ENCODE peak calls at places on chromosome 11, in seven cellular contexts. P is amniotic epithelial cell; N is stimulated activated CD4-positive, alpha-beta T cell treated with anti-CD3 and anti-CD28 coated beads, Interleukin-1b, Interleukin-23, amount 100 ng/mL, for 48 hours; K is germinal center; H is uterus; T is mesothelial cell of epicardium; U is aorta. Z is an unnamed sample.

GRCh38 chr11:75355051-75355450 is 3.6 kb upstream of the ARRB1 start:
- DNase-seq in H (no peak), N (no peak), U (peak; percentile 21), K (no peak), P (no peak), T (no peak), Z (no peak)

GRCh38 chr11:93279911-93280347 is 50.6 kb upstream of the DEUP1 start:
- DNase-seq in U (no peak), T (no peak), K (no peak), P (no peak), H (no peak), N (no peak), Z (peak; percentile 10)

GRCh38 chr11:4191031-4191571 is 96.5 kb downstream of the RRM1 start:
- DNase-seq in H (no peak), U (peak; percentile 79), T (no peak), K (no peak), P (no peak), N (no peak), Z (no peak)

GRCh38 chr11:5280582-5281102 is 10.9 kb upstream of the HBE1 start:
- DNase-seq in P (peak; percentile 98), U (peak; percentile 80), H (peak; percentile 37), K (peak; percentile 5), N (peak; percentile 42), T (no peak), Z (peak; percentile 44)

GRCh38 chr11:66851698-66852465 is 5.0 kb upstream of the LRFN4 start:
- DNase-seq in P (no peak), U (peak; percentile 44), K (peak; percentile 50), T (no peak), H (no peak), N (peak; percentile 43), Z (peak; percentile 68)

GRCh38 chr11:118971646-118972045 is at the start of gene FOXR1:
- DNase-seq in K (no peak), P (no peak), H (no peak), T (no peak), U (no peak), N (no peak), Z (no peak)

GRCh38 chr11:114075343-114075610 is 15.8 kb downstream of the ZBTB16 start:
- DNase-seq in N (no peak), K (no peak), U (no peak), P (no peak), T (no peak), H (no peak), Z (no peak)

GRCh38 chr11:29612423-29612822 is 404.4 kb downstream of the KCNA4 start:
- DNase-seq in P (no peak), H (no peak), T (no peak), U (no peak), K (no peak), N (no peak), Z (no peak)

GRCh38 chr11:76119779-76120178 is 86.5 kb downstream of the WNT11 start:
- DNase-seq in H (no peak), N (no peak), K (no peak), P (no peak), U (no peak), T (no peak), Z (no peak)

GRCh38 chr11:1531418-1531817 is 40.7 kb downstream of the DUSP8 start:
- DNase-seq in N (no peak), T (no peak), H (no peak), U (no peak), P (peak; percentile 12), K (no peak), Z (no peak)

GRCh38 chr11:46298699-46299424 is 21.4 kb downstream of the CREB3L1 start:
- DNase-seq in U (no peak), N (no peak), P (peak; percentile 88), T (no peak), H (no peak), K (no peak), Z (no peak)

GRCh38 chr11:131668867-131669780 is 298.7 kb downstream of the NTM start:
- DNase-seq in P (peak; percentile 5), N (peak; percentile 36), T (peak; percentile 63), K (peak; percentile 70), H (no peak), U (no peak), Z (peak; percentile 74)

GRCh38 chr11:2374456-2375201 is 2.5 kb upstream of the CD81 start:
- DNase-seq in P (no peak), U (no peak), K (no peak), H (no peak), N (no peak), T (no peak), Z (no peak)

GRCh38 chr11:62432695-62433094 is 13.9 kb downstream of the SCGB1A1 start:
- DNase-seq in H (no peak), T (no peak), U (no peak), N (no peak), K (no peak), P (peak; percentile 39), Z (no peak)

GRCh38 chr11:129637983-129638776 is 177.5 kb upstream of the TMEM45B start:
- DNase-seq in P (no peak), K (no peak), H (no peak), T (no peak), U (no peak), N (no peak), Z (no peak)

GRCh38 chr11:3709977-3710376 is 38.8 kb upstream of the CHRNA10 start:
- DNase-seq in T (no peak), K (no peak), U (no peak), H (no peak), N (no peak), P (peak; percentile 72), Z (no peak)

GRCh38 chr11:59776210-59777066 is 21.3 kb downstream of the STX3 start:
- DNase-seq in U (no peak), H (no peak), P (peak; percentile 86), K (no peak), T (no peak), N (no peak), Z (no peak)

GRCh38 chr11:132343445-132343844 is 973.0 kb downstream of the NTM start:
- DNase-seq in T (no peak), P (no peak), H (no peak), K (no peak), U (no peak), N (no peak), Z (no peak)

GRCh38 chr11:66221726-66222236 is 46.7 kb upstream of the RAB1B start:
- DNase-seq in H (no peak), T (no peak), K (no peak), P (peak; percentile 31), U (peak; percentile 36), N (no peak), Z (peak; percentile 60)

GRCh38 chr11:45846174-45846675 is 1.1 kb upstream of the CRY2 start:
- DNase-seq in P (no peak), N (no peak), U (no peak), H (no peak), T (no peak), K (no peak), Z (no peak)

GRCh38 chr11:88179966-88180629 is 4.9 kb upstream of the RAB38 start:
- DNase-seq in N (no peak), T (no peak), U (no peak), K (no peak), P (no peak), H (no peak), Z (peak; percentile 23)

GRCh38 chr11:63698976-63699733 is 17.9 kb downstream of the RTN3 start:
- DNase-seq in U (no peak), P (peak; percentile 46), T (no peak), N (no peak), K (no peak), H (no peak), Z (no peak)

GRCh38 chr11:132357811-132358572 is 987.6 kb downstream of the NTM start:
- DNase-seq in H (no peak), T (no peak), N (no peak), P (no peak), U (no peak), K (no peak), Z (peak; percentile 64)

GRCh38 chr11:86244522-86245368 is at the start of gene EED:
- DNase-seq in U (peak; percentile 98), T (peak; percentile 97), N (peak; percentile 96), P (peak; percentile 93), K (peak; percentile 93), H (peak; percentile 96), Z (peak; percentile 91)

GRCh38 chr11:8330416-8330815 is 66.7 kb upstream of the LMO1 start:
- DNase-seq in P (no peak), T (no peak), H (no peak), N (no peak), U (no peak), K (no peak), Z (no peak)

GRCh38 chr11:104198576-104198975 is 34.6 kb upstream of the PDGFD start:
- DNase-seq in U (no peak), H (no peak), P (peak; percentile 93), K (no peak), T (no peak), N (no peak), Z (no peak)

GRCh38 chr11:66020618-66021357 is 5.5 kb downstream of the CATSPER1 start:
- DNase-seq in U (peak; percentile 87), N (no peak), T (no peak), H (no peak), P (peak; percentile 45), K (no peak), Z (peak; percentile 22)

GRCh38 chr11:43632171-43632570 is 48.4 kb upstream of the HSD17B12 start:
- DNase-seq in P (no peak), N (no peak), H (no peak), T (no peak), K (no peak), U (no peak), Z (no peak)

GRCh38 chr11:133957926-133958325 is 1.2 kb upstream of the IGSF9B start:
- DNase-seq in N (no peak), H (peak; percentile 40), U (no peak), P (no peak), K (no peak), T (no peak), Z (no peak)